ENCODE peak calls at places on chromosomes 2 and 18, in eight cellular contexts. One of them, this sample, is unnamed.

GRCh38 chr2:100416939-100417744 is at the start of gene CHST10:
- DNase-seq in non-pigmented ciliary epithelial cell: no peak
- DNase-seq in NCI-H1092: peak; percentile 18
- DNase-seq in posterior cingulate gyrus: no peak
- DNase-seq in effector memory CD8-positive, alpha-beta T cell: peak; percentile 39
- DNase-seq in AG10803: peak; percentile 34
- DNase-seq in A549: peak; percentile 59
- DNase-seq in H7: peak; percentile 92
- DNase-seq in this sample: peak; percentile 14

GRCh38 chr2:226431301-226431955 is 368.2 kb downstream of the IRS1 start:
- DNase-seq in non-pigmented ciliary epithelial cell: no peak
- DNase-seq in NCI-H1092: no peak
- DNase-seq in posterior cingulate gyrus: no peak
- DNase-seq in effector memory CD8-positive, alpha-beta T cell: no peak
- DNase-seq in AG10803: peak; percentile 86
- DNase-seq in A549: no peak
- DNase-seq in H7: no peak
- DNase-seq in this sample: no peak

GRCh38 chr2:72931280-72931910 is 14.1 kb downstream of the EMX1 start:
- DNase-seq in non-pigmented ciliary epithelial cell: no peak
- DNase-seq in NCI-H1092: no peak
- DNase-seq in posterior cingulate gyrus: peak; percentile 72
- DNase-seq in effector memory CD8-positive, alpha-beta T cell: no peak
- DNase-seq in AG10803: no peak
- DNase-seq in A549: no peak
- DNase-seq in H7: peak; percentile 37
- DNase-seq in this sample: no peak

GRCh38 chr2:140643761-140644187 is 1487.0 kb downstream of the LRP1B start:
- DNase-seq in non-pigmented ciliary epithelial cell: peak; percentile 36
- DNase-seq in NCI-H1092: no peak
- DNase-seq in posterior cingulate gyrus: no peak
- DNase-seq in effector memory CD8-positive, alpha-beta T cell: no peak
- DNase-seq in AG10803: peak; percentile 1
- DNase-seq in A549: peak; percentile 58
- DNase-seq in H7: no peak
- DNase-seq in this sample: no peak

GRCh38 chr2:3612639-3613523 is 18.0 kb downstream of the COLEC11 start:
- DNase-seq in non-pigmented ciliary epithelial cell: no peak
- DNase-seq in NCI-H1092: no peak
- DNase-seq in posterior cingulate gyrus: no peak
- DNase-seq in effector memory CD8-positive, alpha-beta T cell: no peak
- DNase-seq in AG10803: no peak
- DNase-seq in A549: no peak
- DNase-seq in H7: peak; percentile 31
- DNase-seq in this sample: no peak

GRCh38 chr2:9656270-9656766 is 25.5 kb upstream of the YWHAQ start:
- DNase-seq in non-pigmented ciliary epithelial cell: peak; percentile 90
- DNase-seq in NCI-H1092: no peak
- DNase-seq in posterior cingulate gyrus: no peak
- DNase-seq in effector memory CD8-positive, alpha-beta T cell: peak; percentile 64
- DNase-seq in AG10803: peak; percentile 92
- DNase-seq in A549: peak; percentile 90
- DNase-seq in H7: peak; percentile 69
- DNase-seq in this sample: no peak

GRCh38 chr2:9258953-9259399 is 52.4 kb downstream of the ASAP2 start:
- DNase-seq in non-pigmented ciliary epithelial cell: no peak
- DNase-seq in NCI-H1092: no peak
- DNase-seq in posterior cingulate gyrus: no peak
- DNase-seq in effector memory CD8-positive, alpha-beta T cell: no peak
- DNase-seq in AG10803: no peak
- DNase-seq in A549: no peak
- DNase-seq in H7: no peak
- DNase-seq in this sample: no peak

GRCh38 chr2:130759906-130760753 is 4.8 kb downstream of the AMER3 start:
- DNase-seq in non-pigmented ciliary epithelial cell: no peak
- DNase-seq in NCI-H1092: peak; percentile 49
- DNase-seq in posterior cingulate gyrus: no peak
- DNase-seq in effector memory CD8-positive, alpha-beta T cell: no peak
- DNase-seq in AG10803: no peak
- DNase-seq in A549: no peak
- DNase-seq in H7: peak; percentile 29
- DNase-seq in this sample: no peak

GRCh38 chr2:155456222-155456621 is 757.7 kb downstream of the KCNJ3 start:
- DNase-seq in non-pigmented ciliary epithelial cell: no peak
- DNase-seq in NCI-H1092: no peak
- DNase-seq in posterior cingulate gyrus: no peak
- DNase-seq in effector memory CD8-positive, alpha-beta T cell: no peak
- DNase-seq in AG10803: no peak
- DNase-seq in A549: no peak
- DNase-seq in H7: no peak
- DNase-seq in this sample: no peak

GRCh38 chr2:1889099-1889650 is 144.9 kb upstream of the PXDN start:
- DNase-seq in non-pigmented ciliary epithelial cell: no peak
- DNase-seq in NCI-H1092: no peak
- DNase-seq in posterior cingulate gyrus: no peak
- DNase-seq in effector memory CD8-positive, alpha-beta T cell: no peak
- DNase-seq in AG10803: no peak
- DNase-seq in A549: no peak
- DNase-seq in H7: no peak
- DNase-seq in this sample: no peak

GRCh38 chr2:43293744-43294695 is 67.6 kb upstream of the ZFP36L2 start:
- DNase-seq in non-pigmented ciliary epithelial cell: peak; percentile 98
- DNase-seq in NCI-H1092: no peak
- DNase-seq in posterior cingulate gyrus: no peak
- DNase-seq in effector memory CD8-positive, alpha-beta T cell: peak; percentile 3
- DNase-seq in AG10803: peak; percentile 97
- DNase-seq in A549: peak; percentile 95
- DNase-seq in H7: no peak
- DNase-seq in this sample: no peak

GRCh38 chr2:237351046-237351445 is 62.9 kb downstream of the COL6A3 start:
- DNase-seq in non-pigmented ciliary epithelial cell: no peak
- DNase-seq in NCI-H1092: no peak
- DNase-seq in posterior cingulate gyrus: no peak
- DNase-seq in effector memory CD8-positive, alpha-beta T cell: no peak
- DNase-seq in AG10803: no peak
- DNase-seq in A549: no peak
- DNase-seq in H7: no peak
- DNase-seq in this sample: no peak

GRCh38 chr2:57720728-57721627 is 325.6 kb upstream of the VRK2 start:
- DNase-seq in non-pigmented ciliary epithelial cell: peak; percentile 60
- DNase-seq in NCI-H1092: peak; percentile 0
- DNase-seq in posterior cingulate gyrus: peak; percentile 87
- DNase-seq in effector memory CD8-positive, alpha-beta T cell: peak; percentile 3
- DNase-seq in AG10803: peak; percentile 64
- DNase-seq in A549: peak; percentile 76
- DNase-seq in H7: peak; percentile 60
- DNase-seq in this sample: peak; percentile 10

GRCh38 chr18:11808001-11808855 is 43.0 kb upstream of the CHMP1B start:
- DNase-seq in non-pigmented ciliary epithelial cell: no peak
- DNase-seq in NCI-H1092: no peak
- DNase-seq in posterior cingulate gyrus: no peak
- DNase-seq in effector memory CD8-positive, alpha-beta T cell: no peak
- DNase-seq in AG10803: peak; percentile 47
- DNase-seq in A549: peak; percentile 85
- DNase-seq in H7: peak; percentile 56
- DNase-seq in this sample: no peak

This sample was measured in effector CD8-positive, alpha-beta T cell.